ENCODE peak calls at places on chromosome 22, in ten cellular contexts. K is activated CD4-positive, CD25-positive, alpha-beta regulatory T cell treated with anti-CD3 and anti-CD28 coated beads, Interleukin-2, amount 50 U/mL, for 72 hours; J is MV-4-11; S is Calu3; M is mucosa of descending colon; Q is GM23338; V is NCI-H187 treated with DMSO at 0.1 percent for 48 hours; O is AG09309; U is left ventricle myocardium superior; B is neural progenitor cell. N is an unnamed sample.
A peak's percentile ranks its signal among the peaks of the same experiment; 100 is the strongest.

GRCh38 chr22:42167066-42167465 is 36.5 kb upstream of the CYP2D6 start:
- DNase-seq in S (no peak), M (no peak), O (no peak), J (no peak), U (no peak), V (no peak), Q (no peak), B (no peak), K (no peak), N (no peak)

GRCh38 chr22:41613456-41613855 is 7.4 kb downstream of the DESI1 start:
- DNase-seq in Q (no peak), V (no peak), S (no peak), U (no peak), B (no peak), M (no peak), K (no peak), O (no peak), J (no peak), N (no peak)

GRCh38 chr22:41369089-41369745 is 12.5 kb upstream of the TEF start:
- DNase-seq in U (no peak), V (no peak), S (no peak), Q (no peak), O (no peak), K (no peak), M (no peak), B (no peak), J (no peak), N (no peak)

GRCh38 chr22:31556627-31557203 is 60.4 kb downstream of the SFI1 start:
- DNase-seq in V (no peak), Q (peak; percentile 60), O (no peak), B (peak; percentile 43), U (no peak), K (no peak), M (peak; percentile 22), J (peak; percentile 37), S (peak; percentile 19), N (no peak)

GRCh38 chr22:24037851-24038765 is 27.0 kb downstream of the CABIN1 start:
- DNase-seq in O (no peak), K (no peak), U (no peak), Q (no peak), V (no peak), J (no peak), M (no peak), B (no peak), S (no peak), N (no peak)

GRCh38 chr22:16658068-16658467 is 65.5 kb upstream of the CCT8L2 start:
- DNase-seq in O (no peak), S (no peak), J (no peak), U (no peak), K (no peak), Q (no peak), M (no peak), V (no peak), B (no peak), N (no peak)

GRCh38 chr22:42434283-42434682 is 2.1 kb upstream of the NFAM1 start:
- DNase-seq in S (no peak), J (no peak), K (no peak), V (no peak), M (no peak), B (no peak), O (no peak), U (peak; percentile 55), Q (no peak), N (no peak)

GRCh38 chr22:48929276-48929790 is 898.3 kb downstream of the BRD1 start:
- DNase-seq in B (no peak), J (no peak), Q (no peak), O (no peak), V (no peak), K (no peak), M (no peak), S (no peak), U (no peak), N (no peak)

GRCh38 chr22:19800761-19801244 is 40.2 kb downstream of the TBX1 start:
- DNase-seq in O (no peak), M (no peak), S (peak; percentile 24), Q (peak; percentile 63), U (peak; percentile 33), J (peak; percentile 7), B (peak; percentile 58), K (no peak), V (no peak), N (no peak)

GRCh38 chr22:21009638-21010425 is 5.1 kb upstream of the P2RX6 start:
- DNase-seq in U (no peak), S (peak; percentile 47), O (no peak), K (no peak), B (peak; percentile 88), M (peak; percentile 68), J (peak; percentile 24), Q (peak; percentile 83), V (no peak), N (no peak)

GRCh38 chr22:33382427-33382826 is 324.2 kb upstream of the SYN3 start:
- DNase-seq in J (no peak), U (no peak), B (no peak), O (no peak), K (no peak), V (no peak), S (no peak), Q (no peak), M (no peak), N (no peak)

N was measured in heart left ventricle.